ENCODE peak calls at places on chromosomes 5 and 9, in four cellular contexts. B is memory B cell, Q is cardiac septum, T is tibial nerve. N is an unnamed sample.
A peak's percentile ranks its signal among the peaks of the same experiment; 100 is the strongest.

GRCh38 chr5:13985736-13986418 is 41.4 kb upstream of the DNAH5 start:
- DNase-seq in B (no peak), Q (no peak), T (no peak), N (peak; percentile 76)

GRCh38 chr5:152546493-152546892 is 141.4 kb upstream of the NMUR2 start:
- DNase-seq in B (no peak), Q (no peak), T (no peak), N (no peak)

GRCh38 chr9:69771775-69772418 is 12.1 kb upstream of the PTAR1 start:
- DNase-seq in B (no peak), Q (no peak), T (no peak), N (peak; percentile 58)

GRCh38 chr9:121784706-121785426 is 133.4 kb downstream of the DAB2IP start:
- DNase-seq in B (no peak), Q (no peak), T (no peak), N (no peak)

GRCh38 chr9:126482361-126483044 is 131.2 kb upstream of the LMX1B start:
- DNase-seq in B (no peak), Q (no peak), T (no peak), N (peak; percentile 81)

GRCh38 chr5:68139601-68140441 is 75.7 kb upstream of the PIK3R1 start:
- DNase-seq in B (no peak), Q (no peak), T (no peak), N (no peak)

GRCh38 chr9:20863910-20864309 is 167.5 kb downstream of the HACD4 start:
- DNase-seq in B (no peak), Q (no peak), T (no peak), N (no peak)

GRCh38 chr5:144254552-144254951 is 83.9 kb downstream of the KCTD16 start:
- DNase-seq in B (no peak), Q (no peak), T (no peak), N (no peak)

GRCh38 chr5:102617857-102618187 is 119.0 kb upstream of the SLCO6A1 start:
- DNase-seq in B (no peak), Q (no peak), T (no peak), N (no peak)

GRCh38 chr5:151019331-151019730 is 1.1 kb upstream of the GPX3 start:
- DNase-seq in B (no peak), Q (no peak), T (no peak), N (no peak)

GRCh38 chr9:137550241-137550621 is at the start of gene PNPLA7:
- DNase-seq in B (peak; percentile 22), Q (peak; percentile 91), T (peak; percentile 89), N (peak; percentile 86)

GRCh38 chr9:125521462-125522327 is 185.3 kb downstream of the MAPKAP1 start:
- DNase-seq in B (peak; percentile 8), Q (no peak), T (no peak), N (peak; percentile 70)

GRCh38 chr5:111507276-111507675 is 5.1 kb downstream of the STARD4 start:
- DNase-seq in B (no peak), Q (no peak), T (no peak), N (no peak)

GRCh38 chr5:106019271-106019670 is 1651.5 kb downstream of the EFNA5 start:
- DNase-seq in B (no peak), Q (no peak), T (no peak), N (no peak)

GRCh38 chr9:928363-929042 is 48.0 kb upstream of the DMRT3 start:
- DNase-seq in B (no peak), Q (no peak), T (no peak), N (peak; percentile 12)

GRCh38 chr5:43140286-43140685 is 19.6 kb downstream of the ZNF131 start:
- DNase-seq in B (no peak), Q (no peak), T (no peak), N (no peak)

GRCh38 chr5:38824821-38825220 is 21.0 kb upstream of the OSMR start:
- DNase-seq in B (no peak), Q (no peak), T (no peak), N (no peak)

GRCh38 chr5:86461169-86461956 is 156.4 kb upstream of the COX7C start:
- DNase-seq in B (no peak), Q (no peak), T (no peak), N (no peak)

GRCh38 chr9:69400470-69400869 is 75.5 kb downstream of the ENTREP1 start:
- DNase-seq in B (no peak), Q (no peak), T (no peak), N (no peak)

GRCh38 chr9:99851028-99851822 is 29.5 kb downstream of the NR4A3 start:
- DNase-seq in B (peak; percentile 48), Q (no peak), T (no peak), N (no peak)

GRCh38 chr9:94120854-94121376 is 36.7 kb downstream of the PTPDC1 start:
- DNase-seq in B (no peak), Q (no peak), T (no peak), N (no peak)

GRCh38 chr5:141713616-141714309 is 31.7 kb upstream of the ARAP3 start:
- DNase-seq in B (no peak), Q (peak; percentile 59), T (no peak), N (no peak)